ENCODE peak calls at places on chromosomes 12 and 14, in eight cellular contexts. O, Y, R, D, W, B, E and C are unnamed samples.

GRCh38 chr12:11795910-11796459 is 146.5 kb downstream of the ETV6 start:
- DNase-seq in D (no peak), R (no peak), O (no peak), W (no peak), B (no peak), E (no peak), Y (no peak), C (no peak)

GRCh38 chr12:3342051-3342450 is 149.0 kb upstream of the PRMT8 start:
- DNase-seq in R (peak; percentile 50), W (no peak), E (peak; percentile 93), Y (peak; percentile 60), B (peak; percentile 41), D (no peak), O (peak; percentile 68), C (peak; percentile 65)

GRCh38 chr12:18074001-18074400 is 16.0 kb downstream of the RERGL start:
- DNase-seq in B (no peak), R (no peak), D (no peak), E (no peak), Y (no peak), W (no peak), O (no peak), C (no peak)

GRCh38 chr14:54976316-54976715 is 50.6 kb downstream of the WDHD1 start:
- DNase-seq in Y (no peak), E (no peak), W (no peak), O (no peak), B (no peak), R (no peak), D (no peak), C (peak; percentile 64)

GRCh38 chr14:65042731-65043372 is 56.2 kb downstream of the FNTB start:
- DNase-seq in Y (no peak), R (peak; percentile 61), B (no peak), W (no peak), E (peak; percentile 43), D (peak; percentile 64), O (no peak), C (no peak)

GRCh38 chr12:11884661-11885060 is 186.1 kb upstream of the BCL2L14 start:
- DNase-seq in W (no peak), R (no peak), O (no peak), D (no peak), Y (no peak), B (no peak), E (no peak), C (peak; percentile 49)

GRCh38 chr14:95903616-95904107 is 27.0 kb downstream of the TUNAR start:
- DNase-seq in W (no peak), R (no peak), O (no peak), E (no peak), B (no peak), D (no peak), Y (no peak), C (no peak)

GRCh38 chr14:66174453-66174891 is 311.7 kb upstream of the CCDC196 start:
- DNase-seq in R (no peak), O (no peak), Y (no peak), E (no peak), W (no peak), B (no peak), D (no peak), C (no peak)

GRCh38 chr14:104473649-104474574 is 105.7 kb upstream of the C14orf180 start:
- DNase-seq in R (no peak), Y (no peak), E (no peak), O (no peak), B (no peak), D (no peak), W (no peak), C (no peak)

GRCh38 chr14:22039938-22040780 is 366.5 kb upstream of the OR4E1 start:
- DNase-seq in D (no peak), B (no peak), E (no peak), W (no peak), Y (no peak), O (no peak), R (no peak), C (no peak)

GRCh38 chr12:103560604-103561101 is 26.4 kb upstream of the STAB2 start:
- DNase-seq in Y (no peak), E (no peak), D (no peak), B (no peak), O (no peak), R (no peak), W (no peak), C (peak; percentile 97)

GRCh38 chr12:106733660-106734059 is 40.8 kb upstream of the RIC8B start:
- DNase-seq in O (no peak), R (no peak), B (no peak), Y (no peak), D (no peak), W (no peak), E (no peak), C (no peak)

GRCh38 chr12:106739318-106739717 is 35.2 kb upstream of the RIC8B start:
- DNase-seq in R (no peak), E (no peak), Y (no peak), O (no peak), D (no peak), W (no peak), B (no peak), C (no peak)

GRCh38 chr12:106732890-106733289 is 41.6 kb upstream of the RIC8B start:
- DNase-seq in B (no peak), E (no peak), W (no peak), D (no peak), O (no peak), R (no peak), Y (no peak), C (no peak)

GRCh38 chr12:106739815-106740552 is 34.5 kb upstream of the RIC8B start:
- DNase-seq in B (no peak), R (no peak), W (no peak), E (no peak), Y (no peak), O (no peak), D (no peak), C (peak; percentile 4)

DNA sequence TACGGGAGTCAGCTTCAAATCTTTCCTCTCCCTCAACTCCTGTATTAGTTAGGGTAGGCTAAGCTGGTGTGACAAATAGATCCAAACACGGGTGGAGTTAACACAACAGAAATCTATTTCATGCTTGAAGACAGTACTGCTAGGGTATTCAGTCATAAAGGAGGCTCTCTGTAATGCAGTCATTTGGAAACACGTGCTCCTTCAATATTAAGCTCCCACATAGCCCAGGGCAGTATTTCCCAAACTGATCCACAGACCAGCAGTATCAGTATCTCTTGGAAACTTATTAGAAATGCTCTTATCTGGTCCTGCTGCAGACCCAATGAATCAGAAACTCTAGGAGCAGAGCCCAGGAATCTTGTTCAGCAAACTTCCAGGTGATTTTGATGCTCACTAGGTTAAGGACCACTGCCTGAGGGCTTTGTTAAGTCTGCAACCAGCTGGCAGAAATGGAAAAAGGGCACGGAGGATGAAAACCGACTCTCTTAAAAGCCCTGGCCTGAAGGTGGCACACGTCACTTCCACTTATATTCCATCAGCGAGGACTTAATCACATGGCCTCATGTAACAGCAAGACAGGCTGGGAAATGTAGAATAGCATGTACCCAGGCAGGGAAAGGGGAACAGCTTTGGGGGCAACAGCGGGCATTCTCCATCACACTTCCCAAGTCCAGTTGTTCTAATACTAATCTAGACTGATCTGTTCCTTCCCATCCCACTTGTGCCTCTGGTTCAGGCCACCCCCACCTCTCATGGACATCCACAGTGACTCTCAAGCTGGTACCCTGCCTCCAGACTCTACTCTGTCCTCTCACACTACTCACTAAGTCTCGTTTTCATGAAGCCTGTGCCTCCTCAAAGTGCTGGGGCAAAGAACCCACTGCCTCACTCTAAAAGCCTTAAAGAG is 38.2 kb upstream of the RIC8B start:
- DNase-seq in O (no peak), W (no peak), D (no peak), E (no peak), B (no peak), Y (no peak), R (no peak), C (peak; percentile 6)
- TF ChIP-seq CTCF in O (no peak), W (no peak), D (no peak), E (no peak), B (no peak), Y (no peak), R (no peak), C (no peak)

DNA sequence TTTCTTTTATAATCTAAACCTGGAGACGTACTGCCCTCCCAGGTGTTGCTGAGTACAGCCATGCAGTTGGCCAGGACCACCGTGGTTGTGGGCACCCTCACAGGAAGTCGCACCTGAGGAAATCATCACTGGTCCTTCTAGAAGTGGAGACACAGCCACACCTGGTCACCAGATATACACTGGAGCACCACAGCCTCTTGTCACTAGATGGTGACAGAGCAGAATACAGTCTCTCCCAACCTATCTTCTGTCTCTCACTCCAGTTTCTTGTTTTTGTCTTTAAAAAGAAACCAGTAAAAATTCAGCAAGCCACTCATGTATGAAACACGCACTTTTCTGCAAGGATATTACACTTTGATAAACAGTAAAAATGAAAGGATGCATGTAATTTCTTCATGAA is 43.1 kb upstream of the GPHB5 start:
- DNase-seq in O (no peak), E (no peak), W (no peak), B (no peak), R (no peak), Y (no peak), D (no peak), C (no peak)
- TF ChIP-seq CTCF in O (no peak), E (peak; percentile 24), W (no peak), B (no peak), R (no peak), Y (no peak), D (no peak), C (no peak)

DNA sequence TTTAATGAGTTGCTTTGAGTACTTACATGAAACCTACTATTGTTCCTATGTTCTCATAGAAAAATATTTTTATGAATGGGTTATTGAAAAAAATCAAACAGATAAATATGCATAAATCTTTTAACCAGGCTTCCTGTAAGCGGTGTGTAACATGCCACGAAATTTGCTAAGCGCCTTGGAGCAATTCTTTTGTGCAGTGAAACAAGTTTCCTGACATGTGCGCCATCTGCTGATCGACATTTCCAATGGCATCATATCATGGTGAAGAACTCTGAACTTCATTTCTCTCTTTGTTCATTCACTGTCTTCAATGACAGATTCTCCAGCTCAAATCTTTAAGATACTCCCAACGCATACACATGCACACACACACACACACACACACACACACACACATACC is 145.6 kb upstream of the NAV3 start:
- DNase-seq in E (peak; percentile 77), D (no peak), R (peak; percentile 3), B (no peak), W (no peak), Y (peak; percentile 58), O (peak; percentile 61), C (peak; percentile 70)
- TF ChIP-seq CTCF in E (peak; percentile 69), D (peak; percentile 36), R (peak; percentile 34), B (peak; percentile 63), W (no peak), Y (peak; percentile 74), O (peak; percentile 52), C (peak; percentile 64)

GRCh38 chr12:127559349-127560040 is 707.5 kb upstream of the TMEM132C start:
- DNase-seq in B (peak; percentile 15), O (peak; percentile 29), E (peak; percentile 17), Y (no peak), W (no peak), R (no peak), D (no peak), C (peak; percentile 96)
- TF ChIP-seq CTCF in B (peak; percentile 43), O (peak; percentile 20), E (peak; percentile 63), Y (peak; percentile 40), W (no peak), R (no peak), D (peak; percentile 46), C (peak; percentile 88)

GRCh38 chr14:105865266-105865903 is 339.0 kb downstream of the TMEM121 start:
- DNase-seq in O (no peak), W (peak; percentile 46), Y (no peak), B (peak; percentile 12), R (no peak), D (no peak), E (peak; percentile 4), C (no peak)
- TF ChIP-seq CTCF in O (no peak), W (no peak), Y (no peak), B (no peak), R (no peak), D (no peak), E (no peak), C (no peak)